ENCODE peak calls at places on chromosomes 1 and 21, in ten cellular contexts. One of them, this sample, is unnamed.

GRCh38 chr1:210234254-210234747 is 1.7 kb downstream of the SERTAD4 start:
- DNase-seq in T-helper 1 cell: no peak
- DNase-seq in aorta: no peak
- DNase-seq in uterus: peak; percentile 34
- DNase-seq in CD8-positive, alpha-beta memory T cell: no peak
- DNase-seq in GM13976: no peak
- DNase-seq in activated CD4-positive, alpha-beta T cell treated with anti-CD3 and anti-CD28 coated beads for 36 hours: peak; percentile 23
- DNase-seq in GM23248: no peak
- DNase-seq in NAMALWA: no peak
- DNase-seq in glomerular endothelial cell: no peak
- DNase-seq in this sample: no peak

GRCh38 chr1:8078176-8078671 is 52.1 kb upstream of the ERRFI1 start:
- DNase-seq in T-helper 1 cell: no peak
- DNase-seq in uterus: no peak
- DNase-seq in activated CD4-positive, alpha-beta T cell treated with anti-CD3 and anti-CD28 coated beads for 36 hours: peak; percentile 14
- DNase-seq in glomerular endothelial cell: no peak
- DNase-seq in aorta: no peak
- DNase-seq in GM13976: no peak
- DNase-seq in GM23248: peak; percentile 80
- DNase-seq in NAMALWA: no peak
- DNase-seq in CD8-positive, alpha-beta memory T cell: no peak
- DNase-seq in this sample: no peak

GRCh38 chr1:201883786-201884185 is 4.9 kb upstream of the SHISA4 start:
- DNase-seq in T-helper 1 cell: no peak
- DNase-seq in CD8-positive, alpha-beta memory T cell: no peak
- DNase-seq in activated CD4-positive, alpha-beta T cell treated with anti-CD3 and anti-CD28 coated beads for 36 hours: peak; percentile 33
- DNase-seq in GM23248: peak; percentile 87
- DNase-seq in GM13976: no peak
- DNase-seq in uterus: no peak
- DNase-seq in glomerular endothelial cell: no peak
- DNase-seq in NAMALWA: no peak
- DNase-seq in aorta: no peak
- DNase-seq in this sample: no peak

GRCh38 chr1:171226757-171227370 is 21.4 kb upstream of the FMO1 start:
- DNase-seq in CD8-positive, alpha-beta memory T cell: no peak
- DNase-seq in activated CD4-positive, alpha-beta T cell treated with anti-CD3 and anti-CD28 coated beads for 36 hours: peak; percentile 37
- DNase-seq in NAMALWA: peak; percentile 90
- DNase-seq in glomerular endothelial cell: no peak
- DNase-seq in GM23248: peak; percentile 79
- DNase-seq in aorta: peak; percentile 49
- DNase-seq in uterus: no peak
- DNase-seq in GM13976: peak; percentile 55
- DNase-seq in T-helper 1 cell: no peak
- DNase-seq in this sample: no peak

GRCh38 chr1:61332196-61332753 is 249.9 kb downstream of the NFIA start:
- DNase-seq in aorta: no peak
- DNase-seq in activated CD4-positive, alpha-beta T cell treated with anti-CD3 and anti-CD28 coated beads for 36 hours: peak; percentile 40
- DNase-seq in GM23248: no peak
- DNase-seq in GM13976: peak; percentile 69
- DNase-seq in CD8-positive, alpha-beta memory T cell: no peak
- DNase-seq in NAMALWA: no peak
- DNase-seq in uterus: no peak
- DNase-seq in glomerular endothelial cell: no peak
- DNase-seq in T-helper 1 cell: no peak
- DNase-seq in this sample: no peak

GRCh38 chr21:45029298-45029967 is 44.9 kb upstream of the ADARB1 start:
- DNase-seq in T-helper 1 cell: no peak
- DNase-seq in glomerular endothelial cell: no peak
- DNase-seq in GM23248: peak; percentile 46
- DNase-seq in aorta: peak; percentile 56
- DNase-seq in NAMALWA: no peak
- DNase-seq in activated CD4-positive, alpha-beta T cell treated with anti-CD3 and anti-CD28 coated beads for 36 hours: no peak
- DNase-seq in CD8-positive, alpha-beta memory T cell: no peak
- DNase-seq in uterus: no peak
- DNase-seq in GM13976: no peak
- DNase-seq in this sample: peak; percentile 55

GRCh38 chr1:228006034-228006792 is 585 bp upstream of the WNT3A start:
- DNase-seq in aorta: no peak
- DNase-seq in CD8-positive, alpha-beta memory T cell: no peak
- DNase-seq in GM23248: no peak
- DNase-seq in NAMALWA: no peak
- DNase-seq in GM13976: peak; percentile 36
- DNase-seq in glomerular endothelial cell: no peak
- DNase-seq in uterus: peak; percentile 5
- DNase-seq in T-helper 1 cell: no peak
- DNase-seq in activated CD4-positive, alpha-beta T cell treated with anti-CD3 and anti-CD28 coated beads for 36 hours: no peak
- DNase-seq in this sample: no peak

GRCh38 chr1:85611856-85612255 is 31.3 kb downstream of the CCN1 start:
- DNase-seq in aorta: peak; percentile 75
- DNase-seq in activated CD4-positive, alpha-beta T cell treated with anti-CD3 and anti-CD28 coated beads for 36 hours: no peak
- DNase-seq in CD8-positive, alpha-beta memory T cell: no peak
- DNase-seq in NAMALWA: no peak
- DNase-seq in GM23248: peak; percentile 99
- DNase-seq in glomerular endothelial cell: no peak
- DNase-seq in GM13976: no peak
- DNase-seq in T-helper 1 cell: no peak
- DNase-seq in uterus: peak; percentile 45
- DNase-seq in this sample: peak; percentile 82

GRCh38 chr1:197399691-197400521 is 131.9 kb downstream of the CRB1 start:
- DNase-seq in T-helper 1 cell: peak; percentile 11
- DNase-seq in CD8-positive, alpha-beta memory T cell: no peak
- DNase-seq in uterus: no peak
- DNase-seq in glomerular endothelial cell: no peak
- DNase-seq in NAMALWA: peak; percentile 88
- DNase-seq in aorta: no peak
- DNase-seq in GM13976: peak; percentile 27
- DNase-seq in activated CD4-positive, alpha-beta T cell treated with anti-CD3 and anti-CD28 coated beads for 36 hours: peak; percentile 26
- DNase-seq in GM23248: peak; percentile 62
- DNase-seq in this sample: no peak

GRCh38 chr1:157359309-157360020 is 192.8 kb downstream of the FCRL5 start:
- DNase-seq in activated CD4-positive, alpha-beta T cell treated with anti-CD3 and anti-CD28 coated beads for 36 hours: no peak
- DNase-seq in GM23248: no peak
- DNase-seq in glomerular endothelial cell: no peak
- DNase-seq in NAMALWA: no peak
- DNase-seq in aorta: no peak
- DNase-seq in T-helper 1 cell: no peak
- DNase-seq in CD8-positive, alpha-beta memory T cell: no peak
- DNase-seq in uterus: no peak
- DNase-seq in GM13976: no peak
- DNase-seq in this sample: no peak

GRCh38 chr21:28627691-28628090 is 365.0 kb downstream of the LTN1 start:
- DNase-seq in NAMALWA: peak; percentile 3
- DNase-seq in T-helper 1 cell: no peak
- DNase-seq in GM13976: no peak
- DNase-seq in uterus: no peak
- DNase-seq in aorta: no peak
- DNase-seq in GM23248: peak; percentile 16
- DNase-seq in activated CD4-positive, alpha-beta T cell treated with anti-CD3 and anti-CD28 coated beads for 36 hours: no peak
- DNase-seq in CD8-positive, alpha-beta memory T cell: no peak
- DNase-seq in glomerular endothelial cell: no peak
- DNase-seq in this sample: no peak